ENCODE peak calls at places on chromosomes 4 and X, in seven cellular contexts. R is T-cell; J is stimulated activated CD4-positive, alpha-beta T cell treated with anti-CD3 and anti-CD28 coated beads, Interleukin-4, amount 100 ng/mL, for 1 hour; L is NCI-H1436 treated with DMSO at 0.1 percent for 48 hours; Z is RPMI7951; T is effector memory CD8-positive, alpha-beta T cell; K is stimulated activated CD8-positive, alpha-beta memory T cell treated with anti-CD3 and anti-CD28 coated beads, Interleukin-15, amount 100 ng/mL, for 24 hours. X is an unnamed sample.

GRCh38 chr4:167581449-167581965 is 347.2 kb upstream of the SPOCK3 start:
- DNase-seq in R (no peak), J (no peak), L (no peak), Z (no peak), T (no peak), K (no peak), X (no peak)

GRCh38 chrX:42602566-42602965 is 175.4 kb downstream of the PPP1R2C start:
- DNase-seq in R (no peak), J (no peak), L (no peak), Z (no peak), T (no peak), K (no peak), X (no peak)

GRCh38 chr4:17033256-17034245 is 135.1 kb upstream of the LDB2 start:
- DNase-seq in R (no peak), J (no peak), L (no peak), Z (peak), T (no peak), K (no peak), X (no peak)

GRCh38 chr4:845836-846251 is 19.9 kb upstream of the CPLX1 start:
- DNase-seq in R (no peak), J (no peak), L (no peak), Z (no peak), T (no peak), K (no peak), X (no peak)

GRCh38 chr4:7745486-7745885 is 194.2 kb downstream of the AFAP1 start:
- DNase-seq in R (no peak), J (no peak), L (no peak), Z (no peak), T (no peak), K (no peak), X (no peak)

GRCh38 chr4:18194278-18194677 is 172.7 kb upstream of the LCORL start:
- DNase-seq in R (no peak), J (no peak), L (no peak), Z (no peak), T (no peak), K (no peak), X (no peak)

GRCh38 chr4:182818926-182819730 is 98.1 kb downstream of the DCTD start:
- DNase-seq in R (no peak), J (no peak), L (no peak), Z (no peak), T (no peak), K (no peak), X (no peak)

GRCh38 chr4:7062816-7063215 is 5.0 kb downstream of the GRPEL1 start:
- DNase-seq in R (no peak), J (no peak), L (no peak), Z (no peak), T (no peak), K (no peak), X (no peak)

GRCh38 chrX:109485470-109486340 is 3.8 kb upstream of the GUCY2F start:
- DNase-seq in R (peak), J (peak), L (no peak), Z (peak), T (peak), K (no peak), X (peak)

GRCh38 chr4:45030059-45030458 is 303.7 kb upstream of the GNPDA2 start:
- DNase-seq in R (no peak), J (no peak), L (no peak), Z (no peak), T (no peak), K (no peak), X (no peak)

GRCh38 chr4:25092139-25092538 is 61.4 kb upstream of the LGI2 start:
- DNase-seq in R (no peak), J (no peak), L (no peak), Z (no peak), T (no peak), K (no peak), X (no peak)

X was measured in prostate gland.